ENCODE peak calls at places on chromosomes 6 and 20, in nine cellular contexts. One of them, this sample, is unnamed.

GRCh38 chr6:40077315-40077714 is 143.1 kb upstream of the MOCS1 start:
- DNase-seq in lower lobe of right lung: no peak
- DNase-seq in SK-N-SH: no peak
- DNase-seq in colonic mucosa: no peak
- DNase-seq in prostate gland: no peak
- DNase-seq in stomach: no peak
- DNase-seq in mammary epithelial cell: peak; percentile 78
- DNase-seq in RWPE2: no peak
- DNase-seq in left ventricle myocardium inferior: no peak
- DNase-seq in this sample: no peak

GRCh38 chr20:54872440-54872839 is 397.0 kb downstream of the DOK5 start:
- DNase-seq in lower lobe of right lung: no peak
- DNase-seq in SK-N-SH: no peak
- DNase-seq in colonic mucosa: no peak
- DNase-seq in prostate gland: no peak
- DNase-seq in stomach: no peak
- DNase-seq in mammary epithelial cell: no peak
- DNase-seq in RWPE2: no peak
- DNase-seq in left ventricle myocardium inferior: no peak
- DNase-seq in this sample: no peak

GRCh38 chr6:83884523-83884922 is 25.0 kb downstream of the CYB5R4 start:
- DNase-seq in lower lobe of right lung: no peak
- DNase-seq in SK-N-SH: peak; percentile 48
- DNase-seq in colonic mucosa: no peak
- DNase-seq in prostate gland: no peak
- DNase-seq in stomach: no peak
- DNase-seq in mammary epithelial cell: peak; percentile 34
- DNase-seq in RWPE2: no peak
- DNase-seq in left ventricle myocardium inferior: no peak
- DNase-seq in this sample: no peak

GRCh38 chr6:161837854-161838253 is 564.0 kb upstream of the AGPAT4 start:
- DNase-seq in lower lobe of right lung: no peak
- DNase-seq in SK-N-SH: no peak
- DNase-seq in colonic mucosa: no peak
- DNase-seq in prostate gland: no peak
- DNase-seq in stomach: no peak
- DNase-seq in mammary epithelial cell: no peak
- DNase-seq in RWPE2: no peak
- DNase-seq in left ventricle myocardium inferior: no peak
- DNase-seq in this sample: no peak

GRCh38 chr6:99348823-99349619 is 453 bp downstream of the FAXC start:
- DNase-seq in lower lobe of right lung: no peak
- DNase-seq in SK-N-SH: peak; percentile 81
- DNase-seq in colonic mucosa: no peak
- DNase-seq in prostate gland: peak; percentile 6
- DNase-seq in stomach: no peak
- DNase-seq in mammary epithelial cell: no peak
- DNase-seq in RWPE2: no peak
- DNase-seq in left ventricle myocardium inferior: no peak
- DNase-seq in this sample: peak; percentile 42

GRCh38 chr6:158008894-158009891 is 27.5 kb downstream of the SYNJ2 start:
- DNase-seq in lower lobe of right lung: peak; percentile 60
- DNase-seq in SK-N-SH: peak; percentile 86
- DNase-seq in colonic mucosa: no peak
- DNase-seq in prostate gland: peak; percentile 63
- DNase-seq in stomach: no peak
- DNase-seq in mammary epithelial cell: peak; percentile 17
- DNase-seq in RWPE2: no peak
- DNase-seq in left ventricle myocardium inferior: peak; percentile 55
- DNase-seq in this sample: peak; percentile 90

GRCh38 chr6:33276864-33277662 is at the start of gene B3GALT4:
- DNase-seq in lower lobe of right lung: peak; percentile 85
- DNase-seq in SK-N-SH: peak; percentile 92
- DNase-seq in colonic mucosa: peak; percentile 93
- DNase-seq in prostate gland: peak; percentile 76
- DNase-seq in stomach: peak; percentile 84
- DNase-seq in mammary epithelial cell: peak; percentile 84
- DNase-seq in RWPE2: no peak
- DNase-seq in left ventricle myocardium inferior: peak; percentile 78
- DNase-seq in this sample: peak; percentile 87

GRCh38 chr6:134449004-134449403 is 131.1 kb upstream of the SGK1 start:
- DNase-seq in lower lobe of right lung: no peak
- DNase-seq in SK-N-SH: no peak
- DNase-seq in colonic mucosa: no peak
- DNase-seq in prostate gland: no peak
- DNase-seq in stomach: no peak
- DNase-seq in mammary epithelial cell: no peak
- DNase-seq in RWPE2: no peak
- DNase-seq in left ventricle myocardium inferior: no peak
- DNase-seq in this sample: no peak

GRCh38 chr6:137722749-137723272 is 144.2 kb upstream of the TNFAIP3 start:
- DNase-seq in lower lobe of right lung: no peak
- DNase-seq in SK-N-SH: no peak
- DNase-seq in colonic mucosa: no peak
- DNase-seq in prostate gland: no peak
- DNase-seq in stomach: no peak
- DNase-seq in mammary epithelial cell: no peak
- DNase-seq in RWPE2: no peak
- DNase-seq in left ventricle myocardium inferior: no peak
- DNase-seq in this sample: no peak

GRCh38 chr6:151958332-151958731 is 150.8 kb downstream of the ESR1 start:
- DNase-seq in lower lobe of right lung: no peak
- DNase-seq in SK-N-SH: no peak
- DNase-seq in colonic mucosa: no peak
- DNase-seq in prostate gland: no peak
- DNase-seq in stomach: no peak
- DNase-seq in mammary epithelial cell: peak; percentile 80
- DNase-seq in RWPE2: no peak
- DNase-seq in left ventricle myocardium inferior: no peak
- DNase-seq in this sample: no peak

GRCh38 chr6:2360716-2361115 is 115.3 kb upstream of the GMDS start:
- DNase-seq in lower lobe of right lung: no peak
- DNase-seq in SK-N-SH: no peak
- DNase-seq in colonic mucosa: no peak
- DNase-seq in prostate gland: no peak
- DNase-seq in stomach: no peak
- DNase-seq in mammary epithelial cell: no peak
- DNase-seq in RWPE2: no peak
- DNase-seq in left ventricle myocardium inferior: no peak
- DNase-seq in this sample: no peak

GRCh38 chr6:10690651-10691445 is 3.6 kb downstream of the C6orf52 start:
- DNase-seq in lower lobe of right lung: no peak
- DNase-seq in SK-N-SH: no peak
- DNase-seq in colonic mucosa: no peak
- DNase-seq in prostate gland: no peak
- DNase-seq in stomach: no peak
- DNase-seq in mammary epithelial cell: no peak
- DNase-seq in RWPE2: no peak
- DNase-seq in left ventricle myocardium inferior: no peak
- DNase-seq in this sample: no peak

GRCh38 chr20:1569417-1569861 is 11.9 kb upstream of the SIRPD start:
- DNase-seq in lower lobe of right lung: no peak
- DNase-seq in SK-N-SH: no peak
- DNase-seq in colonic mucosa: no peak
- DNase-seq in prostate gland: no peak
- DNase-seq in stomach: peak; percentile 27
- DNase-seq in mammary epithelial cell: peak; percentile 96
- DNase-seq in RWPE2: no peak
- DNase-seq in left ventricle myocardium inferior: no peak
- DNase-seq in this sample: no peak

GRCh38 chr6:85392379-85392778 is 57.5 kb upstream of the NT5E start:
- DNase-seq in lower lobe of right lung: no peak
- DNase-seq in SK-N-SH: no peak
- DNase-seq in colonic mucosa: no peak
- DNase-seq in prostate gland: no peak
- DNase-seq in stomach: no peak
- DNase-seq in mammary epithelial cell: no peak
- DNase-seq in RWPE2: no peak
- DNase-seq in left ventricle myocardium inferior: no peak
- DNase-seq in this sample: no peak

GRCh38 chr6:43851204-43851855 is 81.3 kb downstream of the VEGFA start:
- DNase-seq in lower lobe of right lung: no peak
- DNase-seq in SK-N-SH: no peak
- DNase-seq in colonic mucosa: no peak
- DNase-seq in prostate gland: no peak
- DNase-seq in stomach: no peak
- DNase-seq in mammary epithelial cell: no peak
- DNase-seq in RWPE2: peak; percentile 45
- DNase-seq in left ventricle myocardium inferior: no peak
- DNase-seq in this sample: no peak

GRCh38 chr6:80005406-80005805 is 957 bp downstream of the TTK start:
- DNase-seq in lower lobe of right lung: no peak
- DNase-seq in SK-N-SH: no peak
- DNase-seq in colonic mucosa: no peak
- DNase-seq in prostate gland: no peak
- DNase-seq in stomach: no peak
- DNase-seq in mammary epithelial cell: no peak
- DNase-seq in RWPE2: no peak
- DNase-seq in left ventricle myocardium inferior: no peak
- DNase-seq in this sample: no peak

GRCh38 chr20:41089555-41089954 is 47.8 kb upstream of the PLCG1 start:
- DNase-seq in lower lobe of right lung: no peak
- DNase-seq in SK-N-SH: no peak
- DNase-seq in colonic mucosa: no peak
- DNase-seq in prostate gland: no peak
- DNase-seq in stomach: no peak
- DNase-seq in mammary epithelial cell: no peak
- DNase-seq in RWPE2: no peak
- DNase-seq in left ventricle myocardium inferior: no peak
- DNase-seq in this sample: no peak

GRCh38 chr20:41085606-41086005 is 51.7 kb upstream of the PLCG1 start:
- DNase-seq in lower lobe of right lung: no peak
- DNase-seq in SK-N-SH: no peak
- DNase-seq in colonic mucosa: no peak
- DNase-seq in prostate gland: no peak
- DNase-seq in stomach: no peak
- DNase-seq in mammary epithelial cell: no peak
- DNase-seq in RWPE2: no peak
- DNase-seq in left ventricle myocardium inferior: no peak
- DNase-seq in this sample: no peak

GRCh38 chr20:41087325-41087685 is 50.0 kb upstream of the PLCG1 start:
- DNase-seq in lower lobe of right lung: no peak
- DNase-seq in SK-N-SH: no peak
- DNase-seq in colonic mucosa: no peak
- DNase-seq in prostate gland: no peak
- DNase-seq in stomach: no peak
- DNase-seq in mammary epithelial cell: no peak
- DNase-seq in RWPE2: no peak
- DNase-seq in left ventricle myocardium inferior: no peak
- DNase-seq in this sample: no peak

GRCh38 chr20:41087777-41088176 is 49.6 kb upstream of the PLCG1 start:
- DNase-seq in lower lobe of right lung: no peak
- DNase-seq in SK-N-SH: no peak
- DNase-seq in colonic mucosa: no peak
- DNase-seq in prostate gland: no peak
- DNase-seq in stomach: no peak
- DNase-seq in mammary epithelial cell: no peak
- DNase-seq in RWPE2: no peak
- DNase-seq in left ventricle myocardium inferior: no peak
- DNase-seq in this sample: no peak

GRCh38 chr20:41086402-41087324 is 50.7 kb upstream of the PLCG1 start:
- DNase-seq in lower lobe of right lung: no peak
- DNase-seq in SK-N-SH: peak; percentile 76
- DNase-seq in colonic mucosa: no peak
- DNase-seq in prostate gland: peak; percentile 33
- DNase-seq in stomach: no peak
- DNase-seq in mammary epithelial cell: peak; percentile 64
- DNase-seq in RWPE2: no peak
- DNase-seq in left ventricle myocardium inferior: no peak
- DNase-seq in this sample: peak; percentile 79
- H3K4me3 ChIP-seq in lower lobe of right lung: no peak overlapping the region
- H3K4me3 ChIP-seq in SK-N-SH: no peak overlapping the region
- H3K4me3 ChIP-seq in colonic mucosa: no peak overlapping the region
- H3K4me3 ChIP-seq in prostate gland: no peak overlapping the region
- H3K4me3 ChIP-seq in stomach: no peak overlapping the region
- H3K4me3 ChIP-seq in mammary epithelial cell: no peak overlapping the region
- H3K4me3 ChIP-seq in RWPE2: no peak overlapping the region
- H3K4me3 ChIP-seq in left ventricle myocardium inferior: no peak overlapping the region
- H3K4me3 ChIP-seq in this sample: peak overlapping the region; percentile 21

GRCh38 chr6:168150551-168151444 is 71.8 kb upstream of the FRMD1 start:
- DNase-seq in lower lobe of right lung: no peak
- DNase-seq in SK-N-SH: peak; percentile 75
- DNase-seq in colonic mucosa: peak; percentile 53
- DNase-seq in prostate gland: peak; percentile 39
- DNase-seq in stomach: no peak
- DNase-seq in mammary epithelial cell: no peak
- DNase-seq in RWPE2: no peak
- DNase-seq in left ventricle myocardium inferior: no peak
- DNase-seq in this sample: peak; percentile 40
- TF ChIP-seq CTCF in lower lobe of right lung: peak; percentile 47
- TF ChIP-seq CTCF in SK-N-SH: no peak
- TF ChIP-seq CTCF in colonic mucosa: peak; percentile 48
- TF ChIP-seq CTCF in prostate gland: peak; percentile 28
- TF ChIP-seq CTCF in stomach: peak; percentile 58
- TF ChIP-seq CTCF in mammary epithelial cell: no peak
- TF ChIP-seq CTCF in RWPE2: peak; percentile 43
- TF ChIP-seq CTCF in left ventricle myocardium inferior: peak; percentile 53
- TF ChIP-seq CTCF in this sample: peak; percentile 67

DNA sequence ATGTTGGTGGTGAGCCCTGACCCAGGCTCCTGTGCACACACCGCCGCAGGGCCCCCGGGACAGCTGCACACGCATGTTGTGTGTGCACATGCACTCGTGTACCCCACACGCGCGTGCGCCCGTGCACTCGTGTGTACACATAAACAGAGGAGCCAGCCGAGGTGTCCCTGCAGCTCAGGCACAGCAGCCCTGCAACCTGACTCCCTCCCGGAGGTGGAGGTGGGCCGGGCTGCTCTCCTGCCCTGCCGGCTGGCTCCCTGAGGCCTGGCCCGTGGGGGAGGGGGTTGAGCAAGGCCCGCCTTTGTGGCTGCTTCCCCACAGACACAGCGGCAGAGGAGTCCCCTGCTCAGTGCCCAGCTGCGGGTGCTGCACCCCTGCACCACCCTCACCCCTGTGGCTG is 661 bp downstream of the RBBP8NL start:
- DNase-seq in lower lobe of right lung: peak; percentile 69
- DNase-seq in SK-N-SH: no peak
- DNase-seq in colonic mucosa: peak; percentile 61
- DNase-seq in prostate gland: peak; percentile 19
- DNase-seq in stomach: peak; percentile 74
- DNase-seq in mammary epithelial cell: no peak
- DNase-seq in RWPE2: peak; percentile 88
- DNase-seq in left ventricle myocardium inferior: no peak
- DNase-seq in this sample: no peak
- H3K4me1 ChIP-seq in lower lobe of right lung: peaks cover 9% of the 10 kb centered on the region
- H3K4me1 ChIP-seq in SK-N-SH: no peaks in the 10 kb centered on the region
- H3K4me1 ChIP-seq in colonic mucosa: peaks cover 13% of the 10 kb centered on the region
- H3K4me1 ChIP-seq in prostate gland: peaks cover 6% of the 10 kb centered on the region
- H3K4me1 ChIP-seq in stomach: peaks cover 67% of the 10 kb centered on the region
- H3K4me1 ChIP-seq in mammary epithelial cell: peaks cover 16% of the 10 kb centered on the region
- H3K4me1 ChIP-seq in RWPE2: peaks cover 9% of the 10 kb centered on the region
- H3K4me1 ChIP-seq in left ventricle myocardium inferior: no peaks in the 10 kb centered on the region
- H3K4me1 ChIP-seq in this sample: no peaks in the 10 kb centered on the region

GRCh38 chr6:153167026-153167891 is 36.2 kb upstream of the RGS17 start:
- DNase-seq in lower lobe of right lung: no peak
- DNase-seq in SK-N-SH: no peak
- DNase-seq in colonic mucosa: no peak
- DNase-seq in prostate gland: no peak
- DNase-seq in stomach: no peak
- DNase-seq in mammary epithelial cell: peak; percentile 87
- DNase-seq in RWPE2: no peak
- DNase-seq in left ventricle myocardium inferior: no peak
- DNase-seq in this sample: no peak
- H3K4me3 ChIP-seq in lower lobe of right lung: no peak overlapping the region
- H3K4me3 ChIP-seq in SK-N-SH: no peak overlapping the region
- H3K4me3 ChIP-seq in colonic mucosa: no peak overlapping the region
- H3K4me3 ChIP-seq in prostate gland: no peak overlapping the region
- H3K4me3 ChIP-seq in stomach: no peak overlapping the region
- H3K4me3 ChIP-seq in mammary epithelial cell: peak overlapping the region; percentile 19
- H3K4me3 ChIP-seq in RWPE2: no peak overlapping the region
- H3K4me3 ChIP-seq in left ventricle myocardium inferior: no peak overlapping the region
- H3K4me3 ChIP-seq in this sample: no peak overlapping the region

This sample was measured in BE2C.